ENCODE peak calls at places on chromosomes 7 and 10, in eight cellular contexts. One of them, this sample, is unnamed.

GRCh38 chr7:77281780-77282478 is 82.3 kb upstream of the FGL2 start:
- DNase-seq in stimulated activated CD4-positive, alpha-beta T cell treated with anti-CD3 and anti-CD28 coated beads, Interleukin-1b, Interleukin-23, amount 100 ng/mL, for 4 hours: no peak
- DNase-seq in T-helper 1 cell: no peak
- DNase-seq in ureter: no peak
- DNase-seq in adrenal gland: no peak
- DNase-seq in cardiac muscle cell: no peak
- DNase-seq in activated naive CD8-positive, alpha-beta T cell treated with anti-CD3 and anti-CD28 coated beads, Interleukin-2, amount 50 U/mL, for 24 hours: no peak
- DNase-seq in HTR-8/SVneo: no peak
- DNase-seq in this sample: no peak

GRCh38 chr10:91598211-91598981 is 34.5 kb downstream of the PPP1R3C start:
- DNase-seq in stimulated activated CD4-positive, alpha-beta T cell treated with anti-CD3 and anti-CD28 coated beads, Interleukin-1b, Interleukin-23, amount 100 ng/mL, for 4 hours: no peak
- DNase-seq in T-helper 1 cell: no peak
- DNase-seq in ureter: no peak
- DNase-seq in adrenal gland: no peak
- DNase-seq in cardiac muscle cell: peak; percentile 48
- DNase-seq in activated naive CD8-positive, alpha-beta T cell treated with anti-CD3 and anti-CD28 coated beads, Interleukin-2, amount 50 U/mL, for 24 hours: no peak
- DNase-seq in HTR-8/SVneo: peak; percentile 73
- DNase-seq in this sample: no peak

GRCh38 chr7:48718731-48719387 is 205.5 kb upstream of the CDC14C start:
- DNase-seq in stimulated activated CD4-positive, alpha-beta T cell treated with anti-CD3 and anti-CD28 coated beads, Interleukin-1b, Interleukin-23, amount 100 ng/mL, for 4 hours: no peak
- DNase-seq in T-helper 1 cell: no peak
- DNase-seq in ureter: no peak
- DNase-seq in adrenal gland: no peak
- DNase-seq in cardiac muscle cell: no peak
- DNase-seq in activated naive CD8-positive, alpha-beta T cell treated with anti-CD3 and anti-CD28 coated beads, Interleukin-2, amount 50 U/mL, for 24 hours: no peak
- DNase-seq in HTR-8/SVneo: no peak
- DNase-seq in this sample: no peak

GRCh38 chr10:61464461-61465215 is 11.5 kb upstream of the TMEM26 start:
- DNase-seq in stimulated activated CD4-positive, alpha-beta T cell treated with anti-CD3 and anti-CD28 coated beads, Interleukin-1b, Interleukin-23, amount 100 ng/mL, for 4 hours: no peak
- DNase-seq in T-helper 1 cell: no peak
- DNase-seq in ureter: no peak
- DNase-seq in adrenal gland: no peak
- DNase-seq in cardiac muscle cell: peak; percentile 54
- DNase-seq in activated naive CD8-positive, alpha-beta T cell treated with anti-CD3 and anti-CD28 coated beads, Interleukin-2, amount 50 U/mL, for 24 hours: no peak
- DNase-seq in HTR-8/SVneo: no peak
- DNase-seq in this sample: no peak

GRCh38 chr7:154777489-154777888 is 225.4 kb downstream of the PAXIP1 start:
- DNase-seq in stimulated activated CD4-positive, alpha-beta T cell treated with anti-CD3 and anti-CD28 coated beads, Interleukin-1b, Interleukin-23, amount 100 ng/mL, for 4 hours: no peak
- DNase-seq in T-helper 1 cell: no peak
- DNase-seq in ureter: no peak
- DNase-seq in adrenal gland: no peak
- DNase-seq in cardiac muscle cell: no peak
- DNase-seq in activated naive CD8-positive, alpha-beta T cell treated with anti-CD3 and anti-CD28 coated beads, Interleukin-2, amount 50 U/mL, for 24 hours: no peak
- DNase-seq in HTR-8/SVneo: no peak
- DNase-seq in this sample: no peak

GRCh38 chr10:119333146-119333792 is 125.9 kb downstream of the GRK5 start:
- DNase-seq in stimulated activated CD4-positive, alpha-beta T cell treated with anti-CD3 and anti-CD28 coated beads, Interleukin-1b, Interleukin-23, amount 100 ng/mL, for 4 hours: peak; percentile 54
- DNase-seq in T-helper 1 cell: no peak
- DNase-seq in ureter: no peak
- DNase-seq in adrenal gland: no peak
- DNase-seq in cardiac muscle cell: no peak
- DNase-seq in activated naive CD8-positive, alpha-beta T cell treated with anti-CD3 and anti-CD28 coated beads, Interleukin-2, amount 50 U/mL, for 24 hours: peak; percentile 61
- DNase-seq in HTR-8/SVneo: no peak
- DNase-seq in this sample: no peak

GRCh38 chr10:79084012-79084971 is 15.5 kb downstream of the ZMIZ1 start:
- DNase-seq in stimulated activated CD4-positive, alpha-beta T cell treated with anti-CD3 and anti-CD28 coated beads, Interleukin-1b, Interleukin-23, amount 100 ng/mL, for 4 hours: no peak
- DNase-seq in T-helper 1 cell: no peak
- DNase-seq in ureter: peak; percentile 93
- DNase-seq in adrenal gland: peak; percentile 82
- DNase-seq in cardiac muscle cell: peak; percentile 96
- DNase-seq in activated naive CD8-positive, alpha-beta T cell treated with anti-CD3 and anti-CD28 coated beads, Interleukin-2, amount 50 U/mL, for 24 hours: no peak
- DNase-seq in HTR-8/SVneo: no peak
- DNase-seq in this sample: no peak

GRCh38 chr10:96610817-96611216 is 24.0 kb upstream of the TM9SF3 start:
- DNase-seq in stimulated activated CD4-positive, alpha-beta T cell treated with anti-CD3 and anti-CD28 coated beads, Interleukin-1b, Interleukin-23, amount 100 ng/mL, for 4 hours: no peak
- DNase-seq in T-helper 1 cell: no peak
- DNase-seq in ureter: no peak
- DNase-seq in adrenal gland: no peak
- DNase-seq in cardiac muscle cell: no peak
- DNase-seq in activated naive CD8-positive, alpha-beta T cell treated with anti-CD3 and anti-CD28 coated beads, Interleukin-2, amount 50 U/mL, for 24 hours: no peak
- DNase-seq in HTR-8/SVneo: no peak
- DNase-seq in this sample: no peak

GRCh38 chr7:121107923-121108498 is 119.5 kb downstream of the CPED1 start:
- DNase-seq in stimulated activated CD4-positive, alpha-beta T cell treated with anti-CD3 and anti-CD28 coated beads, Interleukin-1b, Interleukin-23, amount 100 ng/mL, for 4 hours: no peak
- DNase-seq in T-helper 1 cell: no peak
- DNase-seq in ureter: no peak
- DNase-seq in adrenal gland: no peak
- DNase-seq in cardiac muscle cell: peak; percentile 83
- DNase-seq in activated naive CD8-positive, alpha-beta T cell treated with anti-CD3 and anti-CD28 coated beads, Interleukin-2, amount 50 U/mL, for 24 hours: no peak
- DNase-seq in HTR-8/SVneo: peak; percentile 11
- DNase-seq in this sample: no peak

GRCh38 chr10:101817542-101818118 is 614 bp downstream of the OGA start:
- DNase-seq in stimulated activated CD4-positive, alpha-beta T cell treated with anti-CD3 and anti-CD28 coated beads, Interleukin-1b, Interleukin-23, amount 100 ng/mL, for 4 hours: no peak
- DNase-seq in T-helper 1 cell: no peak
- DNase-seq in ureter: peak; percentile 93
- DNase-seq in adrenal gland: peak; percentile 78
- DNase-seq in cardiac muscle cell: peak; percentile 97
- DNase-seq in activated naive CD8-positive, alpha-beta T cell treated with anti-CD3 and anti-CD28 coated beads, Interleukin-2, amount 50 U/mL, for 24 hours: peak; percentile 49
- DNase-seq in HTR-8/SVneo: peak; percentile 80
- DNase-seq in this sample: peak; percentile 67

GRCh38 chr7:142301923-142302550 is 44.2 kb upstream of the PRSS58 start:
- DNase-seq in stimulated activated CD4-positive, alpha-beta T cell treated with anti-CD3 and anti-CD28 coated beads, Interleukin-1b, Interleukin-23, amount 100 ng/mL, for 4 hours: no peak
- DNase-seq in T-helper 1 cell: no peak
- DNase-seq in ureter: no peak
- DNase-seq in adrenal gland: no peak
- DNase-seq in cardiac muscle cell: no peak
- DNase-seq in activated naive CD8-positive, alpha-beta T cell treated with anti-CD3 and anti-CD28 coated beads, Interleukin-2, amount 50 U/mL, for 24 hours: no peak
- DNase-seq in HTR-8/SVneo: no peak
- DNase-seq in this sample: no peak

GRCh38 chr7:94195201-94195600 is 191.0 kb upstream of the BET1 start:
- DNase-seq in stimulated activated CD4-positive, alpha-beta T cell treated with anti-CD3 and anti-CD28 coated beads, Interleukin-1b, Interleukin-23, amount 100 ng/mL, for 4 hours: no peak
- DNase-seq in T-helper 1 cell: no peak
- DNase-seq in ureter: no peak
- DNase-seq in adrenal gland: no peak
- DNase-seq in cardiac muscle cell: peak; percentile 13
- DNase-seq in activated naive CD8-positive, alpha-beta T cell treated with anti-CD3 and anti-CD28 coated beads, Interleukin-2, amount 50 U/mL, for 24 hours: no peak
- DNase-seq in HTR-8/SVneo: no peak
- DNase-seq in this sample: no peak

GRCh38 chr7:134701272-134701671 is 54.6 kb downstream of the BPGM start:
- DNase-seq in stimulated activated CD4-positive, alpha-beta T cell treated with anti-CD3 and anti-CD28 coated beads, Interleukin-1b, Interleukin-23, amount 100 ng/mL, for 4 hours: no peak
- DNase-seq in T-helper 1 cell: peak; percentile 5
- DNase-seq in ureter: no peak
- DNase-seq in adrenal gland: no peak
- DNase-seq in cardiac muscle cell: peak; percentile 57
- DNase-seq in activated naive CD8-positive, alpha-beta T cell treated with anti-CD3 and anti-CD28 coated beads, Interleukin-2, amount 50 U/mL, for 24 hours: peak; percentile 22
- DNase-seq in HTR-8/SVneo: peak; percentile 26
- DNase-seq in this sample: no peak

GRCh38 chr7:43390601-43391000 is 192.3 kb upstream of the STK17A start:
- DNase-seq in stimulated activated CD4-positive, alpha-beta T cell treated with anti-CD3 and anti-CD28 coated beads, Interleukin-1b, Interleukin-23, amount 100 ng/mL, for 4 hours: no peak
- DNase-seq in T-helper 1 cell: no peak
- DNase-seq in ureter: no peak
- DNase-seq in adrenal gland: no peak
- DNase-seq in cardiac muscle cell: no peak
- DNase-seq in activated naive CD8-positive, alpha-beta T cell treated with anti-CD3 and anti-CD28 coated beads, Interleukin-2, amount 50 U/mL, for 24 hours: no peak
- DNase-seq in HTR-8/SVneo: no peak
- DNase-seq in this sample: no peak

GRCh38 chr10:77824893-77825292 is 101.7 kb downstream of the DLG5 start:
- DNase-seq in stimulated activated CD4-positive, alpha-beta T cell treated with anti-CD3 and anti-CD28 coated beads, Interleukin-1b, Interleukin-23, amount 100 ng/mL, for 4 hours: no peak
- DNase-seq in T-helper 1 cell: no peak
- DNase-seq in ureter: no peak
- DNase-seq in adrenal gland: no peak
- DNase-seq in cardiac muscle cell: no peak
- DNase-seq in activated naive CD8-positive, alpha-beta T cell treated with anti-CD3 and anti-CD28 coated beads, Interleukin-2, amount 50 U/mL, for 24 hours: no peak
- DNase-seq in HTR-8/SVneo: no peak
- DNase-seq in this sample: no peak

GRCh38 chr7:98107313-98107691 is 640 bp downstream of the LMTK2 start:
- DNase-seq in stimulated activated CD4-positive, alpha-beta T cell treated with anti-CD3 and anti-CD28 coated beads, Interleukin-1b, Interleukin-23, amount 100 ng/mL, for 4 hours: no peak
- DNase-seq in T-helper 1 cell: peak; percentile 41
- DNase-seq in ureter: no peak
- DNase-seq in adrenal gland: peak; percentile 42
- DNase-seq in cardiac muscle cell: no peak
- DNase-seq in activated naive CD8-positive, alpha-beta T cell treated with anti-CD3 and anti-CD28 coated beads, Interleukin-2, amount 50 U/mL, for 24 hours: peak; percentile 8
- DNase-seq in HTR-8/SVneo: no peak
- DNase-seq in this sample: no peak

GRCh38 chr7:1706381-1706720 is 36.3 kb downstream of the ELFN1 start:
- DNase-seq in stimulated activated CD4-positive, alpha-beta T cell treated with anti-CD3 and anti-CD28 coated beads, Interleukin-1b, Interleukin-23, amount 100 ng/mL, for 4 hours: no peak
- DNase-seq in T-helper 1 cell: no peak
- DNase-seq in ureter: peak; percentile 29
- DNase-seq in adrenal gland: no peak
- DNase-seq in cardiac muscle cell: no peak
- DNase-seq in activated naive CD8-positive, alpha-beta T cell treated with anti-CD3 and anti-CD28 coated beads, Interleukin-2, amount 50 U/mL, for 24 hours: no peak
- DNase-seq in HTR-8/SVneo: no peak
- DNase-seq in this sample: no peak

GRCh38 chr7:391411-391951 is 101.5 kb downstream of the FOXL3 start:
- DNase-seq in stimulated activated CD4-positive, alpha-beta T cell treated with anti-CD3 and anti-CD28 coated beads, Interleukin-1b, Interleukin-23, amount 100 ng/mL, for 4 hours: no peak
- DNase-seq in T-helper 1 cell: no peak
- DNase-seq in ureter: peak; percentile 63
- DNase-seq in adrenal gland: no peak
- DNase-seq in cardiac muscle cell: no peak
- DNase-seq in activated naive CD8-positive, alpha-beta T cell treated with anti-CD3 and anti-CD28 coated beads, Interleukin-2, amount 50 U/mL, for 24 hours: no peak
- DNase-seq in HTR-8/SVneo: no peak
- DNase-seq in this sample: no peak

GRCh38 chr7:78043159-78043558 is 244.6 kb downstream of the PHTF2 start:
- DNase-seq in stimulated activated CD4-positive, alpha-beta T cell treated with anti-CD3 and anti-CD28 coated beads, Interleukin-1b, Interleukin-23, amount 100 ng/mL, for 4 hours: no peak
- DNase-seq in T-helper 1 cell: no peak
- DNase-seq in ureter: no peak
- DNase-seq in adrenal gland: no peak
- DNase-seq in cardiac muscle cell: no peak
- DNase-seq in activated naive CD8-positive, alpha-beta T cell treated with anti-CD3 and anti-CD28 coated beads, Interleukin-2, amount 50 U/mL, for 24 hours: no peak
- DNase-seq in HTR-8/SVneo: no peak
- DNase-seq in this sample: no peak

GRCh38 chr10:104304346-104304745 is 33.9 kb downstream of the ITPRIP start:
- DNase-seq in stimulated activated CD4-positive, alpha-beta T cell treated with anti-CD3 and anti-CD28 coated beads, Interleukin-1b, Interleukin-23, amount 100 ng/mL, for 4 hours: no peak
- DNase-seq in T-helper 1 cell: no peak
- DNase-seq in ureter: no peak
- DNase-seq in adrenal gland: no peak
- DNase-seq in cardiac muscle cell: no peak
- DNase-seq in activated naive CD8-positive, alpha-beta T cell treated with anti-CD3 and anti-CD28 coated beads, Interleukin-2, amount 50 U/mL, for 24 hours: no peak
- DNase-seq in HTR-8/SVneo: no peak
- DNase-seq in this sample: no peak

GRCh38 chr7:123401295-123401694 is 133.1 kb downstream of the IQUB start:
- DNase-seq in stimulated activated CD4-positive, alpha-beta T cell treated with anti-CD3 and anti-CD28 coated beads, Interleukin-1b, Interleukin-23, amount 100 ng/mL, for 4 hours: no peak
- DNase-seq in T-helper 1 cell: no peak
- DNase-seq in ureter: no peak
- DNase-seq in adrenal gland: no peak
- DNase-seq in cardiac muscle cell: no peak
- DNase-seq in activated naive CD8-positive, alpha-beta T cell treated with anti-CD3 and anti-CD28 coated beads, Interleukin-2, amount 50 U/mL, for 24 hours: no peak
- DNase-seq in HTR-8/SVneo: no peak
- DNase-seq in this sample: no peak

GRCh38 chr10:24428410-24428782 is 219.5 kb downstream of the KIAA1217 start:
- DNase-seq in stimulated activated CD4-positive, alpha-beta T cell treated with anti-CD3 and anti-CD28 coated beads, Interleukin-1b, Interleukin-23, amount 100 ng/mL, for 4 hours: no peak
- DNase-seq in T-helper 1 cell: no peak
- DNase-seq in ureter: no peak
- DNase-seq in adrenal gland: no peak
- DNase-seq in cardiac muscle cell: peak; percentile 48
- DNase-seq in activated naive CD8-positive, alpha-beta T cell treated with anti-CD3 and anti-CD28 coated beads, Interleukin-2, amount 50 U/mL, for 24 hours: no peak
- DNase-seq in HTR-8/SVneo: peak; percentile 23
- DNase-seq in this sample: no peak

GRCh38 chr7:25619963-25620799 is 391.9 kb upstream of the NPVF start:
- DNase-seq in stimulated activated CD4-positive, alpha-beta T cell treated with anti-CD3 and anti-CD28 coated beads, Interleukin-1b, Interleukin-23, amount 100 ng/mL, for 4 hours: no peak
- DNase-seq in T-helper 1 cell: no peak
- DNase-seq in ureter: peak; percentile 64
- DNase-seq in adrenal gland: peak; percentile 28
- DNase-seq in cardiac muscle cell: peak; percentile 79
- DNase-seq in activated naive CD8-positive, alpha-beta T cell treated with anti-CD3 and anti-CD28 coated beads, Interleukin-2, amount 50 U/mL, for 24 hours: peak; percentile 20
- DNase-seq in HTR-8/SVneo: no peak
- DNase-seq in this sample: no peak

GRCh38 chr10:109977382-109977806 is 30.4 kb upstream of the ADD3 start:
- DNase-seq in stimulated activated CD4-positive, alpha-beta T cell treated with anti-CD3 and anti-CD28 coated beads, Interleukin-1b, Interleukin-23, amount 100 ng/mL, for 4 hours: no peak
- DNase-seq in T-helper 1 cell: no peak
- DNase-seq in ureter: no peak
- DNase-seq in adrenal gland: no peak
- DNase-seq in cardiac muscle cell: no peak
- DNase-seq in activated naive CD8-positive, alpha-beta T cell treated with anti-CD3 and anti-CD28 coated beads, Interleukin-2, amount 50 U/mL, for 24 hours: no peak
- DNase-seq in HTR-8/SVneo: no peak
- DNase-seq in this sample: no peak

GRCh38 chr10:3729397-3729796 is 55.6 kb downstream of the KLF6 start:
- DNase-seq in stimulated activated CD4-positive, alpha-beta T cell treated with anti-CD3 and anti-CD28 coated beads, Interleukin-1b, Interleukin-23, amount 100 ng/mL, for 4 hours: no peak
- DNase-seq in T-helper 1 cell: no peak
- DNase-seq in ureter: no peak
- DNase-seq in adrenal gland: no peak
- DNase-seq in cardiac muscle cell: peak; percentile 38
- DNase-seq in activated naive CD8-positive, alpha-beta T cell treated with anti-CD3 and anti-CD28 coated beads, Interleukin-2, amount 50 U/mL, for 24 hours: no peak
- DNase-seq in HTR-8/SVneo: no peak
- DNase-seq in this sample: no peak

This sample was measured in HS-27A.